ENCODE peak calls at places on chromosomes 2 and 18, in six cellular contexts. H is NT2/D1; J is small intestine; P is GM10248; V is epithelial cell of esophagus; K is activated CD4-positive, alpha-beta T cell treated with anti-CD3 and anti-CD28 coated beads for 48 hours. N is an unnamed sample.
A peak's percentile ranks its signal among the peaks of the same experiment; 100 is the strongest.

GRCh38 chr2:47054036-47054555 is 101.0 kb downstream of the STPG4 start:
- DNase-seq in H (no peak), J (no peak), P (no peak), V (no peak), K (no peak), N (no peak)

GRCh38 chr2:224930124-224930523 is 112.1 kb downstream of the DOCK10 start:
- DNase-seq in H (no peak), J (peak; percentile 47), P (no peak), V (no peak), K (no peak), N (peak; percentile 61)

GRCh38 chr2:1784986-1785617 is 40.8 kb upstream of the PXDN start:
- DNase-seq in H (no peak), J (no peak), P (no peak), V (no peak), K (no peak), N (no peak)

GRCh38 chr2:173354073-173354600 is 535 bp upstream of the CDCA7 start:
- DNase-seq in H (peak; percentile 65), J (peak; percentile 28), P (peak; percentile 24), V (no peak), K (no peak), N (no peak)

GRCh38 chr2:169462896-169463695 is 16.2 kb upstream of the BBS5 start:
- DNase-seq in H (no peak), J (no peak), P (no peak), V (peak; percentile 54), K (no peak), N (no peak)

GRCh38 chr2:105611328-105611627 is 133.4 kb upstream of the NCK2 start:
- DNase-seq in H (no peak), J (peak; percentile 54), P (no peak), V (no peak), K (no peak), N (no peak)

GRCh38 chr2:64626146-64626809 is 27.4 kb downstream of the SERTAD2 start:
- DNase-seq in H (no peak), J (no peak), P (no peak), V (no peak), K (no peak), N (no peak)

GRCh38 chr18:58263733-58264469 is 219.9 kb downstream of the NEDD4L start:
- DNase-seq in H (no peak), J (peak; percentile 39), P (no peak), V (no peak), K (no peak), N (no peak)

GRCh38 chr2:238700122-238700457 is 147.8 kb upstream of the TWIST2 start:
- DNase-seq in H (no peak), J (no peak), P (no peak), V (no peak), K (no peak), N (no peak)

GRCh38 chr2:150480241-150480640 is 7.2 kb downstream of the RND3 start:
- DNase-seq in H (no peak), J (no peak), P (no peak), V (peak; percentile 81), K (no peak), N (no peak)

GRCh38 chr2:209960676-209961630 is 41.5 kb upstream of the RPE start:
- DNase-seq in H (peak; percentile 94), J (peak; percentile 50), P (peak; percentile 40), V (peak; percentile 75), K (peak; percentile 52), N (peak; percentile 25)

N was measured in GDM1.